ENCODE peak calls at places on chromosome 4, in ten cellular contexts. N is H9, Y is T-cell, Z is HTR-8/SVneo, O is DMS 273 treated with DMSO at 0.1 percent for 48 hours, B is SJCRH30, V is Peyer's patch, L is caudate nucleus, A is NCI-H1930, C is M059J. M is an unnamed sample.

GRCh38 chr4:20662851-20663250 is 37.4 kb upstream of the PACRGL start:
- DNase-seq in A (no peak), Z (no peak), N (no peak), L (no peak), Y (no peak), V (no peak), O (no peak), B (peak; percentile 20), C (peak; percentile 57), M (no peak)

GRCh38 chr4:24514808-24515207 is 69.5 kb downstream of the DHX15 start:
- DNase-seq in V (no peak), B (no peak), O (no peak), L (no peak), Y (no peak), C (peak; percentile 13), N (no peak), Z (no peak), A (no peak), M (peak; percentile 32)

GRCh38 chr4:7256989-7257810 is 64.9 kb downstream of the SORCS2 start:
- DNase-seq in V (no peak), N (no peak), Y (no peak), B (peak; percentile 73), Z (no peak), C (no peak), O (peak; percentile 64), A (no peak), L (no peak), M (no peak)

GRCh38 chr4:164383187-164384181 is 370.4 kb upstream of the SMIM31 start:
- DNase-seq in A (peak; percentile 69), Y (no peak), L (peak; percentile 76), Z (peak; percentile 10), N (peak; percentile 65), B (peak; percentile 8), O (no peak), V (no peak), C (peak; percentile 52), M (peak; percentile 3)

GRCh38 chr4:104571341-104571740 is 76.6 kb upstream of the CXXC4 start:
- DNase-seq in L (no peak), Z (no peak), O (no peak), C (no peak), Y (no peak), A (no peak), B (no peak), V (no peak), N (peak; percentile 39), M (no peak)

GRCh38 chr4:7210818-7211217 is 18.5 kb downstream of the SORCS2 start:
- DNase-seq in N (no peak), V (no peak), A (no peak), Z (peak; percentile 70), L (no peak), O (no peak), C (peak; percentile 79), Y (no peak), B (no peak), M (no peak)

GRCh38 chr4:7890635-7891393 is 48.8 kb downstream of the AFAP1 start:
- DNase-seq in V (no peak), B (peak; percentile 87), Z (peak; percentile 67), Y (no peak), O (peak; percentile 44), A (no peak), N (no peak), C (peak; percentile 95), L (no peak), M (no peak)

GRCh38 chr4:179855471-179855870 is 2387.7 kb upstream of the TENM3 start:
- DNase-seq in A (no peak), N (no peak), L (no peak), Z (no peak), B (no peak), O (no peak), C (peak; percentile 18), Y (no peak), V (no peak), M (no peak)

GRCh38 chr4:165715211-165715610 is 157.8 kb upstream of the TLL1 start:
- DNase-seq in V (no peak), L (no peak), O (no peak), Y (no peak), Z (no peak), A (no peak), C (peak; percentile 27), B (no peak), N (no peak), M (no peak)

GRCh38 chr4:151481813-151482212 is 72.8 kb downstream of the FHIP1A start:
- DNase-seq in C (no peak), B (no peak), N (no peak), L (no peak), Y (no peak), O (no peak), Z (no peak), A (no peak), V (no peak), M (no peak)

GRCh38 chr4:81566076-81566663 is 94.5 kb upstream of the RASGEF1B start:
- DNase-seq in V (no peak), B (no peak), Y (no peak), C (no peak), O (no peak), L (no peak), A (no peak), N (no peak), Z (no peak), M (no peak)

GRCh38 chr4:7045553-7045952 is 2.4 kb downstream of the TADA2B start:
- DNase-seq in C (no peak), L (no peak), N (no peak), V (no peak), A (no peak), Y (no peak), B (no peak), Z (no peak), O (no peak), M (no peak)

GRCh38 chr4:90095000-90095399 is 32.2 kb upstream of the CCSER1 start:
- DNase-seq in N (no peak), Y (no peak), C (no peak), A (no peak), V (no peak), Z (no peak), L (no peak), O (no peak), B (peak; percentile 87), M (no peak)

GRCh38 chr4:148926861-148927260 is 484.6 kb upstream of the NR3C2 start:
- DNase-seq in O (no peak), B (peak; percentile 31), C (peak; percentile 10), N (no peak), L (no peak), Y (no peak), A (no peak), Z (no peak), V (peak; percentile 69), M (no peak)

GRCh38 chr4:56080384-56080783 is 131.6 kb downstream of the CEP135 start:
- DNase-seq in Z (no peak), C (no peak), N (no peak), L (no peak), B (no peak), Y (no peak), O (no peak), V (no peak), A (no peak), M (no peak)

GRCh38 chr4:182246401-182247205 is 3.4 kb downstream of the TENM3 start:
- DNase-seq in Y (no peak), B (no peak), N (no peak), O (no peak), L (no peak), C (peak; percentile 40), Z (no peak), A (no peak), V (no peak), M (no peak)

GRCh38 chr4:8340721-8341680 is 71.4 kb downstream of the HTRA3 start:
- DNase-seq in A (no peak), Y (no peak), L (no peak), V (peak; percentile 54), C (no peak), B (peak; percentile 32), Z (no peak), O (no peak), N (no peak), M (no peak)

GRCh38 chr4:130808492-130808891 is 1712.5 kb downstream of the C4orf33 start:
- DNase-seq in Y (no peak), B (peak; percentile 29), A (no peak), C (peak; percentile 0), L (no peak), O (no peak), V (no peak), N (no peak), Z (peak; percentile 2), M (no peak)

GRCh38 chr4:38366451-38366850 is 297.5 kb upstream of the KLF3 start:
- DNase-seq in C (peak; percentile 39), V (no peak), B (peak; percentile 52), N (no peak), L (no peak), Y (no peak), A (no peak), Z (no peak), O (no peak), M (no peak)

GRCh38 chr4:123453006-123453685 is 56.6 kb downstream of the SPRY1 start:
- DNase-seq in Z (no peak), Y (no peak), A (no peak), V (no peak), B (peak; percentile 27), O (no peak), C (peak; percentile 12), N (no peak), L (no peak), M (no peak)

GRCh38 chr4:152860057-152860456 is 76.1 kb upstream of the FHDC1 start:
- DNase-seq in Y (no peak), L (no peak), N (no peak), Z (peak; percentile 27), C (peak; percentile 27), O (no peak), V (no peak), A (no peak), B (peak; percentile 3), M (no peak)

GRCh38 chr4:8840006-8840793 is 31.4 kb downstream of the HMX1 start:
- DNase-seq in A (no peak), B (no peak), Y (no peak), O (no peak), N (peak; percentile 47), L (no peak), V (peak; percentile 34), Z (no peak), C (no peak), M (no peak)

GRCh38 chr4:128776794-128777216 is 32.7 kb upstream of the JADE1 start:
- DNase-seq in O (no peak), Y (no peak), A (no peak), V (peak; percentile 67), Z (peak; percentile 73), B (peak; percentile 95), C (peak; percentile 81), N (no peak), L (no peak), M (no peak)

GRCh38 chr4:38318737-38319455 is 345.1 kb upstream of the KLF3 start:
- DNase-seq in N (peak; percentile 95), Y (peak; percentile 39), V (peak; percentile 93), L (no peak), O (peak; percentile 80), Z (peak; percentile 90), A (peak; percentile 16), B (peak; percentile 98), C (peak; percentile 97), M (peak; percentile 89)

GRCh38 chr4:2384245-2384644 is 34.2 kb downstream of the ZFYVE28 start:
- DNase-seq in N (no peak), V (no peak), B (no peak), Z (no peak), Y (no peak), L (no peak), C (no peak), A (no peak), O (no peak), M (no peak)

GRCh38 chr4:147683172-147683571 is 791 bp downstream of the PRMT9 start:
- DNase-seq in N (no peak), Z (no peak), Y (no peak), O (no peak), V (no peak), C (peak; percentile 18), A (no peak), B (peak; percentile 31), L (no peak), M (peak; percentile 40)

GRCh38 chr4:31442236-31442635 is 722.1 kb downstream of the PCDH7 start:
- DNase-seq in A (no peak), O (no peak), L (no peak), Z (no peak), N (peak; percentile 54), C (no peak), B (no peak), V (no peak), Y (no peak), M (no peak)